ENCODE peak calls at places on chromosomes 16 and 17, in seven cellular contexts. One of them, this sample, is unnamed.

GRCh38 chr16:4489030-4489429 is 12.8 kb downstream of the HMOX2 start:
- DNase-seq in H1: no peak
- DNase-seq in IMR-90: peak; percentile 90
- DNase-seq in H9: no peak
- DNase-seq in neuronal stem cell: no peak
- DNase-seq in mesenchymal stem cell: peak; percentile 68
- DNase-seq in mesendoderm: no peak
- DNase-seq in this sample: peak; percentile 67

GRCh38 chr16:86498661-86499493 is 11.4 kb upstream of the FOXF1 start:
- DNase-seq in H1: no peak
- DNase-seq in IMR-90: peak; percentile 52
- DNase-seq in H9: no peak
- DNase-seq in neuronal stem cell: no peak
- DNase-seq in mesenchymal stem cell: peak; percentile 59
- DNase-seq in mesendoderm: no peak
- DNase-seq in this sample: no peak

GRCh38 chr16:89378947-89379771 is 111.2 kb downstream of the ANKRD11 start:
- DNase-seq in H1: no peak
- DNase-seq in IMR-90: no peak
- DNase-seq in H9: no peak
- DNase-seq in neuronal stem cell: no peak
- DNase-seq in mesenchymal stem cell: no peak
- DNase-seq in mesendoderm: no peak
- DNase-seq in this sample: no peak

GRCh38 chr16:57799619-57800212 is 2.6 kb downstream of the KIFC3 start:
- DNase-seq in H1: no peak
- DNase-seq in IMR-90: no peak
- DNase-seq in H9: no peak
- DNase-seq in neuronal stem cell: no peak
- DNase-seq in mesenchymal stem cell: no peak
- DNase-seq in mesendoderm: peak; percentile 63
- DNase-seq in this sample: no peak

GRCh38 chr17:72011561-72011960 is 109.3 kb upstream of the SOX9 start:
- DNase-seq in H1: no peak
- DNase-seq in IMR-90: no peak
- DNase-seq in H9: no peak
- DNase-seq in neuronal stem cell: no peak
- DNase-seq in mesenchymal stem cell: no peak
- DNase-seq in mesendoderm: no peak
- DNase-seq in this sample: no peak

GRCh38 chr17:18119938-18120337 is 11.4 kb downstream of the MYO15A start:
- DNase-seq in H1: no peak
- DNase-seq in IMR-90: no peak
- DNase-seq in H9: no peak
- DNase-seq in neuronal stem cell: no peak
- DNase-seq in mesenchymal stem cell: no peak
- DNase-seq in mesendoderm: no peak
- DNase-seq in this sample: no peak

GRCh38 chr17:79738643-79739042 is 7.9 kb downstream of the ENPP7 start:
- DNase-seq in H1: no peak
- DNase-seq in IMR-90: no peak
- DNase-seq in H9: no peak
- DNase-seq in neuronal stem cell: no peak
- DNase-seq in mesenchymal stem cell: no peak
- DNase-seq in mesendoderm: no peak
- DNase-seq in this sample: no peak

GRCh38 chr16:88733630-88734360 is 27.5 kb downstream of the CTU2 start:
- DNase-seq in H1: no peak
- DNase-seq in IMR-90: no peak
- DNase-seq in H9: no peak
- DNase-seq in neuronal stem cell: no peak
- DNase-seq in mesenchymal stem cell: no peak
- DNase-seq in mesendoderm: no peak
- DNase-seq in this sample: no peak

GRCh38 chr17:6096201-6097004 is 26.2 kb downstream of the WSCD1 start:
- DNase-seq in H1: no peak
- DNase-seq in IMR-90: no peak
- DNase-seq in H9: no peak
- DNase-seq in neuronal stem cell: no peak
- DNase-seq in mesenchymal stem cell: no peak
- DNase-seq in mesendoderm: no peak
- DNase-seq in this sample: no peak

GRCh38 chr16:11135167-11135973 is 120.6 kb downstream of the SOCS1 start:
- DNase-seq in H1: no peak
- DNase-seq in IMR-90: peak; percentile 49
- DNase-seq in H9: no peak
- DNase-seq in neuronal stem cell: no peak
- DNase-seq in mesenchymal stem cell: peak; percentile 54
- DNase-seq in mesendoderm: no peak
- DNase-seq in this sample: peak; percentile 10

GRCh38 chr17:77233635-77234334 is 93.0 kb downstream of the SEC14L1 start:
- DNase-seq in H1: no peak
- DNase-seq in IMR-90: peak; percentile 89
- DNase-seq in H9: no peak
- DNase-seq in neuronal stem cell: no peak
- DNase-seq in mesenchymal stem cell: peak; percentile 99
- DNase-seq in mesendoderm: peak; percentile 69
- DNase-seq in this sample: peak; percentile 79

GRCh38 chr16:64417711-64418227 is 704.1 kb downstream of the CDH11 start:
- DNase-seq in H1: no peak
- DNase-seq in IMR-90: peak; percentile 41
- DNase-seq in H9: no peak
- DNase-seq in neuronal stem cell: no peak
- DNase-seq in mesenchymal stem cell: peak; percentile 32
- DNase-seq in mesendoderm: no peak
- DNase-seq in this sample: no peak

GRCh38 chr16:57043248-57043647 is 49.1 kb upstream of the CPNE2 start:
- DNase-seq in H1: no peak
- DNase-seq in IMR-90: no peak
- DNase-seq in H9: no peak
- DNase-seq in neuronal stem cell: no peak
- DNase-seq in mesenchymal stem cell: no peak
- DNase-seq in mesendoderm: no peak
- DNase-seq in this sample: no peak

GRCh38 chr16:61413026-61413425 is 623.2 kb downstream of the CDH8 start:
- DNase-seq in H1: no peak
- DNase-seq in IMR-90: no peak
- DNase-seq in H9: no peak
- DNase-seq in neuronal stem cell: peak; percentile 91
- DNase-seq in mesenchymal stem cell: no peak
- DNase-seq in mesendoderm: no peak
- DNase-seq in this sample: no peak

GRCh38 chr16:72468582-72468981 is 296.6 kb upstream of the PMFBP1 start:
- DNase-seq in H1: no peak
- DNase-seq in IMR-90: peak; percentile 14
- DNase-seq in H9: no peak
- DNase-seq in neuronal stem cell: no peak
- DNase-seq in mesenchymal stem cell: peak; percentile 23
- DNase-seq in mesendoderm: no peak
- DNase-seq in this sample: no peak

GRCh38 chr17:76688165-76688622 is 22.6 kb downstream of the MXRA7 start:
- DNase-seq in H1: no peak
- DNase-seq in IMR-90: no peak
- DNase-seq in H9: no peak
- DNase-seq in neuronal stem cell: no peak
- DNase-seq in mesenchymal stem cell: no peak
- DNase-seq in mesendoderm: no peak
- DNase-seq in this sample: no peak

DNA sequence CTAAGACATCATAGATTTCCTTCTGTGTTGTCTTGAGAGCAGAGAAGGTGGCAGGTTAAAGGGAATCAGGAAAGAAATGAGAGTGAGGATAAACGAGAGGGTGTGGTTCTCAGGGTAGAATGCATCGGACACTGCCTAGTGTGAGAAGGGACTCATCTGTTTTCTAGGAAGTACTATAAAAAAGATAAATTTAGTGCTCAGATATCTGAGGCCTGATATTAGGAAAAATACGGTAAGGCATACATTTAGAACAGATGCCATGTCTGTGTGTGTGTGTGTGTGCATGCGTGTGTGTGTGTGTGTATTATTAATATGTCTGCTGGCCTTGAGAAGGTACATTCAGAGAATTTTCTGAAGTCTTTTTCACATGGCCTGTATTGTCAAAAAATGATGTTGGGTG is 414.9 kb downstream of the MAF start:
- DNase-seq in H1: no peak
- DNase-seq in IMR-90: no peak
- DNase-seq in H9: no peak
- DNase-seq in neuronal stem cell: no peak
- DNase-seq in mesenchymal stem cell: no peak
- DNase-seq in mesendoderm: no peak
- DNase-seq in this sample: no peak
- H3K23ac ChIP-seq in H1: no peak overlapping the region
- H3K23ac ChIP-seq in IMR-90: no peak overlapping the region
- H3K23ac ChIP-seq in H9: no peak overlapping the region
- H3K23ac ChIP-seq in neuronal stem cell: no peak overlapping the region
- H3K23ac ChIP-seq in mesenchymal stem cell: no peak overlapping the region
- H3K23ac ChIP-seq in mesendoderm: no peak overlapping the region
- H3K23ac ChIP-seq in this sample: no peak overlapping the region

DNA sequence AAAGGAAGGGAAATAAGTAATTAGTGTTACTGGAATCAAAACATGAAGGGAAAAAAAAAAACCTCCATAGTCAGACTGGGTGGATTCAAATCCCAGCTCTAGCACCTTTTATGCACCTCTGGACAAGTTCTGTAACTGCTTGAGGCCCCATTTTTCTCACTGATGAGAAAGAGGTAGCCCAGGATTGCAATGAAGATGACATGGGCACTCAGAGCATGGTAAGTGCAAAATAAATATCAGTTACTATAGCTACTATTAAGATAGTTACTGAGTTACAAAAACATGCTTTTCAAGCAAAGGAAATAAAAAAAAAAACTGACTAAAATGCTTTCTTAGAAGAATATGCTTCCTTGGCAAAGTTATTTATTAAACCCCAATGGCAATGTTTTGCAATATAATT is 58.8 kb downstream of the CEP95 start:
- DNase-seq in H1: no peak
- DNase-seq in IMR-90: no peak
- DNase-seq in H9: no peak
- DNase-seq in neuronal stem cell: no peak
- DNase-seq in mesenchymal stem cell: peak; percentile 37
- DNase-seq in mesendoderm: no peak
- DNase-seq in this sample: no peak
- H3K18ac ChIP-seq in H1: no peak overlapping the region
- H3K18ac ChIP-seq in IMR-90: no peak overlapping the region
- H3K18ac ChIP-seq in H9: no peak overlapping the region
- H3K18ac ChIP-seq in neuronal stem cell: no peak overlapping the region
- H3K18ac ChIP-seq in mesenchymal stem cell: no peak overlapping the region
- H3K18ac ChIP-seq in mesendoderm: no peak overlapping the region
- H3K18ac ChIP-seq in this sample: no peak overlapping the region

DNA sequence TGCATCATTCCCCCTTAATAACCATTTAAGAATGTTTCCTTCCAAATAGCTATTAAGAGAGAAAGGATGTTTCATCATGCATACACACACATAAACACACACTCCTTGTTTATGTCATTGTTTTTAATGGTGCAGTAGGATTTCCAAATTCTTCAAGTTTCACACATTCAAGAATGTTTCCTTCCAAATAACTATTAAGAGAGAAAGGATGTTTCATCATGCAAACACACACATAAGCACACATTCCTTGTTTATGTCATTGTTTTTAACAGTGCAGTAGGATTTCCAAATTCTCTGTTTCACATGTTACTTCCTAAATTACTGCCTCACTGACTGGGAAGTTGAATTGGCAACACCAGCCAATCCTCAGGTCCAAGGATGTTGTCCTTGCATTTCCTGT is 7.7 kb downstream of the TOX3 start:
- DNase-seq in H1: no peak
- DNase-seq in IMR-90: no peak
- DNase-seq in H9: no peak
- DNase-seq in neuronal stem cell: no peak
- DNase-seq in mesenchymal stem cell: no peak
- DNase-seq in mesendoderm: no peak
- DNase-seq in this sample: no peak
- H3K23ac ChIP-seq in H1: no peak overlapping the region
- H3K23ac ChIP-seq in IMR-90: no peak overlapping the region
- H3K23ac ChIP-seq in H9: no peak overlapping the region
- H3K23ac ChIP-seq in neuronal stem cell: no peak overlapping the region
- H3K23ac ChIP-seq in mesenchymal stem cell: no peak overlapping the region
- H3K23ac ChIP-seq in mesendoderm: no peak overlapping the region
- H3K23ac ChIP-seq in this sample: peak overlapping the region; percentile 90

GRCh38 chr16:30185683-30186421 is 2.5 kb downstream of the CORO1A start:
- DNase-seq in H1: peak; percentile 51
- DNase-seq in IMR-90: no peak
- DNase-seq in H9: no peak
- DNase-seq in neuronal stem cell: no peak
- DNase-seq in mesenchymal stem cell: no peak
- DNase-seq in mesendoderm: no peak
- DNase-seq in this sample: no peak

GRCh38 chr16:30184430-30185140 is 1.2 kb downstream of the CORO1A start:
- DNase-seq in H1: peak; percentile 46
- DNase-seq in IMR-90: no peak
- DNase-seq in H9: no peak
- DNase-seq in neuronal stem cell: no peak
- DNase-seq in mesenchymal stem cell: no peak
- DNase-seq in mesendoderm: no peak
- DNase-seq in this sample: peak; percentile 67

GRCh38 chr16:30185141-30185682 is 1.8 kb downstream of the CORO1A start:
- DNase-seq in H1: peak; percentile 44
- DNase-seq in IMR-90: no peak
- DNase-seq in H9: no peak
- DNase-seq in neuronal stem cell: no peak
- DNase-seq in mesenchymal stem cell: no peak
- DNase-seq in mesendoderm: no peak
- DNase-seq in this sample: no peak

GRCh38 chr16:30183961-30184429 is 593 bp downstream of the CORO1A start:
- DNase-seq in H1: no peak
- DNase-seq in IMR-90: no peak
- DNase-seq in H9: no peak
- DNase-seq in neuronal stem cell: no peak
- DNase-seq in mesenchymal stem cell: no peak
- DNase-seq in mesendoderm: no peak
- DNase-seq in this sample: no peak

GRCh38 chr16:30183236-30183960 is at the start of gene CORO1A:
- DNase-seq in H1: peak; percentile 91
- DNase-seq in IMR-90: peak; percentile 67
- DNase-seq in H9: peak; percentile 86
- DNase-seq in neuronal stem cell: peak; percentile 68
- DNase-seq in mesenchymal stem cell: peak; percentile 78
- DNase-seq in mesendoderm: peak; percentile 84
- DNase-seq in this sample: peak; percentile 92
- H3K18ac ChIP-seq in H1: no peak within 1 kb of the TSS
- H3K18ac ChIP-seq in IMR-90: no peak within 1 kb of the TSS
- H3K18ac ChIP-seq in H9: peak within 1 kb of the TSS; percentile 27
- H3K18ac ChIP-seq in neuronal stem cell: peak within 1 kb of the TSS; percentile 97
- H3K18ac ChIP-seq in mesenchymal stem cell: peak within 1 kb of the TSS; percentile 52
- H3K18ac ChIP-seq in mesendoderm: no peak within 1 kb of the TSS
- H3K18ac ChIP-seq in this sample: no peak within 1 kb of the TSS

DNA sequence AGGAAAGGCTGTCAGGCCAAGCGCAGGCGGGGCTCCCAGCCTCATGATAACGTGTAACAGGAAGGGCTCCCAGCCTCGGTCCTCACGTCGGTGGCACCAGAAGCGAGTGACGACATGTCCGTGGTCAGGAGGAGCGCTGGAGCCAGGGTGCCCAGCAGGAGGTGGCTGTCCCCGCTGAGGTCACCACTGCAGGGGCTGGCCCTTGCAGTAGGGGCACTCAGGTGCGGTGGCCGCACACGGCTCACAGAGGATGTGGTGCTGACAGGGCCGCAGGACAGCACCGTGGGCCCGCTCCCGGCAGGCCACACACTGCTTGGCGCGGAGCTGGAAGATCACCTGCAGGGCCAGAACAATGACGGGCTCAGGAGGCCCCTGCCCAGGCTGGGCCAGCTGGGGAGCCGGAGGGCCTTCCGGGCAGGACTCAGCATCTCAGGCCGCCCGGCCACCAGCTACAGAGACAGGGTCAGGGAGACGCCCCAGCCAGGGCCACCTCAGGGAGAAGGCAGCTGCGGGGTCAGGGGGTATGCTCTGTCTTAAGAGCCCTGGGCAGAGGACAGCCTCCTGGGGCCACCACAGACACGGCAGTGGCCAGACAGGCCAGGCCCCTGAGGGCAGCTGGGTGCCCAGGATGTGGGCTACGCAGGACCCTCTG is 14.5 kb downstream of the GNPTG start:
- DNase-seq in H1: no peak
- DNase-seq in IMR-90: no peak
- DNase-seq in H9: no peak
- DNase-seq in neuronal stem cell: no peak
- DNase-seq in mesenchymal stem cell: no peak
- DNase-seq in mesendoderm: no peak
- DNase-seq in this sample: no peak
- H3K23ac ChIP-seq in H1: no peak overlapping the region
- H3K23ac ChIP-seq in IMR-90: no peak overlapping the region
- H3K23ac ChIP-seq in H9: no peak overlapping the region
- H3K23ac ChIP-seq in neuronal stem cell: peak overlapping the region; percentile 85
- H3K23ac ChIP-seq in mesenchymal stem cell: no peak overlapping the region
- H3K23ac ChIP-seq in mesendoderm: no peak overlapping the region
- H3K23ac ChIP-seq in this sample: peak overlapping the region; percentile 27